ENCODE peak calls at places on chromosome 12, in eight cellular contexts. A, C, S, U, D, F, O and J are unnamed samples.

GRCh38 chr12:119988440-119988787 is 622 bp upstream of the BICDL1 start:
- DNase-seq in A (no peak), C (peak), S (no peak), U (no peak), D (no peak), F (no peak), O (no peak), J (no peak)

GRCh38 chr12:106446429-106447092 is 89.0 kb downstream of the POLR3B start:
- DNase-seq in A (no peak), C (no peak), S (no peak), U (no peak), D (no peak), F (no peak), O (no peak), J (no peak)

GRCh38 chr12:111443586-111443985 is 37.9 kb downstream of the SH2B3 start:
- DNase-seq in A (peak), C (peak), S (no peak), U (no peak), D (no peak), F (no peak), O (peak), J (no peak)

GRCh38 chr12:109702126-109702841 is 11.3 kb upstream of the FAM222A start:
- DNase-seq in A (no peak), C (no peak), S (no peak), U (no peak), D (no peak), F (no peak), O (no peak), J (no peak)

GRCh38 chr12:49807991-49808580 is 20.1 kb downstream of the NCKAP5L start:
- DNase-seq in A (no peak), C (no peak), S (no peak), U (no peak), D (no peak), F (no peak), O (no peak), J (no peak)

GRCh38 chr12:122350444-122350843 is 72.0 kb downstream of the CLIP1 start:
- DNase-seq in A (no peak), C (peak), S (no peak), U (no peak), D (no peak), F (no peak), O (no peak), J (no peak)

GRCh38 chr12:89383235-89384049 is 31.1 kb upstream of the DUSP6 start:
- DNase-seq in A (no peak), C (peak), S (no peak), U (no peak), D (no peak), F (peak), O (no peak), J (no peak)

GRCh38 chr12:71125515-71125914 is 32.3 kb downstream of the TSPAN8 start:
- DNase-seq in A (no peak), C (no peak), S (no peak), U (no peak), D (no peak), F (peak), O (no peak), J (no peak)

GRCh38 chr12:1418144-1418543 is 176.2 kb downstream of the FBXL14 start:
- DNase-seq in A (no peak), C (no peak), S (no peak), U (no peak), D (no peak), F (no peak), O (no peak), J (peak)

GRCh38 chr12:128111951-128112350 is 155.0 kb upstream of the TMEM132C start:
- DNase-seq in A (no peak), C (no peak), S (no peak), U (no peak), D (no peak), F (no peak), O (no peak), J (no peak)

GRCh38 chr12:8081228-8081920 is 700 bp upstream of the NECAP1 start:
- DNase-seq in A (peak), C (peak), S (no peak), U (no peak), D (no peak), F (no peak), O (no peak), J (peak)

GRCh38 chr12:107594995-107595394 is 90.6 kb upstream of the PWP1 start:
- DNase-seq in A (peak), C (no peak), S (no peak), U (no peak), D (no peak), F (no peak), O (no peak), J (no peak)

GRCh38 chr12:70640901-70641300 is 3.7 kb upstream of the PTPRB start:
- DNase-seq in A (no peak), C (no peak), S (no peak), U (no peak), D (no peak), F (no peak), O (no peak), J (no peak)

GRCh38 chr12:81992461-81992860 is 233.3 kb upstream of the PPFIA2 start:
- DNase-seq in A (peak), C (no peak), S (no peak), U (no peak), D (peak), F (no peak), O (no peak), J (peak)

GRCh38 chr12:38502016-38502415 is 185.4 kb downstream of the ALG10B start:
- DNase-seq in A (peak), C (no peak), S (no peak), U (no peak), D (no peak), F (no peak), O (no peak), J (no peak)

GRCh38 chr12:87254371-87255030 is 774.7 kb downstream of the C12orf50 start:
- DNase-seq in A (peak), C (no peak), S (no peak), U (no peak), D (no peak), F (no peak), O (no peak), J (no peak)

GRCh38 chr12:123840765-123841425 is 78.8 kb downstream of the DNAH10 start:
- DNase-seq in A (peak), C (no peak), S (no peak), U (no peak), D (no peak), F (no peak), O (no peak), J (no peak)

GRCh38 chr12:128801879-128802391 is 21.8 kb downstream of the SLC15A4 start:
- DNase-seq in A (peak), C (peak), S (no peak), U (no peak), D (no peak), F (no peak), O (no peak), J (no peak)

GRCh38 chr12:38484821-38485220 is 168.2 kb downstream of the ALG10B start:
- DNase-seq in A (no peak), C (no peak), S (no peak), U (no peak), D (no peak), F (no peak), O (no peak), J (no peak)